ENCODE peak calls at places on chromosome 11, in five cellular contexts. A, D, K, P and V are unnamed samples.

GRCh38 chr11:128472128-128473110 is 114.9 kb downstream of the ETS1 start:
- DNase-seq in P (peak), D (no peak), K (no peak), A (peak), V (peak)

GRCh38 chr11:70866834-70867233 is 385.5 kb downstream of the SHANK2 start:
- DNase-seq in K (no peak), D (no peak), A (no peak), P (no peak), V (no peak)

GRCh38 chr11:44955019-44955738 is 4.5 kb upstream of the TP53I11 start:
- DNase-seq in P (peak), D (no peak), K (peak), A (peak), V (no peak)

GRCh38 chr11:3840870-3841425 is at the start of gene RHOG:
- DNase-seq in P (peak), D (no peak), K (peak), A (peak), V (peak)

GRCh38 chr11:120339394-120339890 is 3.2 kb downstream of the ARHGEF12 start:
- DNase-seq in K (no peak), A (no peak), P (no peak), D (no peak), V (peak)

GRCh38 chr11:72807021-72807693 is 7.1 kb upstream of the ATG16L2 start:
- DNase-seq in A (no peak), D (no peak), P (peak), K (no peak), V (no peak)

GRCh38 chr11:132988381-132988780 is 543.9 kb downstream of the OPCML start:
- DNase-seq in D (no peak), K (no peak), A (no peak), P (no peak), V (no peak)

GRCh38 chr11:79026803-79027445 is 413.9 kb downstream of the TENM4 start:
- DNase-seq in D (no peak), K (no peak), A (no peak), P (peak), V (peak)

GRCh38 chr11:107740256-107740655 is 28.4 kb upstream of the SLN start:
- DNase-seq in D (no peak), P (peak), K (no peak), A (no peak), V (no peak)

GRCh38 chr11:126336065-126336464 is 19.4 kb upstream of the ST3GAL4 start:
- DNase-seq in K (no peak), D (no peak), A (peak), P (no peak), V (no peak)

GRCh38 chr11:21421930-21422329 is 752.5 kb downstream of the NELL1 start:
- DNase-seq in K (no peak), A (no peak), P (no peak), D (no peak), V (no peak)

GRCh38 chr11:81705283-81705682 is 1028.4 kb downstream of the FAM181B start:
- DNase-seq in P (no peak), A (no peak), K (no peak), D (no peak), V (no peak)

GRCh38 chr11:14445542-14446530 is 53.8 kb downstream of the COPB1 start:
- DNase-seq in P (peak), K (no peak), A (no peak), D (no peak), V (no peak)

GRCh38 chr11:133829566-133829965 is 15.7 kb downstream of the SPATA19 start:
- DNase-seq in A (no peak), K (no peak), D (no peak), P (no peak), V (no peak)

GRCh38 chr11:109865558-109866186 is 227.5 kb upstream of the ZC3H12C start:
- DNase-seq in D (no peak), K (no peak), A (no peak), P (no peak), V (no peak)

GRCh38 chr11:92035488-92035887 is 189.1 kb upstream of the FAT3 start:
- DNase-seq in K (no peak), A (no peak), P (no peak), D (no peak), V (no peak)

GRCh38 chr11:46247664-46248063 is 29.8 kb upstream of the CREB3L1 start:
- DNase-seq in P (no peak), D (peak), K (no peak), A (no peak), V (peak)

GRCh38 chr11:32259641-32260081 is 168.8 kb downstream of the RCN1 start:
- DNase-seq in D (no peak), P (peak), K (no peak), A (no peak), V (peak)

GRCh38 chr11:100991541-100991940 is 138.1 kb downstream of the PGR start:
- DNase-seq in A (no peak), D (no peak), P (peak), K (no peak), V (no peak)

GRCh38 chr11:67437082-67437821 is at the start of gene PTPRCAP:
- DNase-seq in A (no peak), K (no peak), D (peak), P (no peak), V (no peak)

GRCh38 chr11:70549796-70550195 is 151.5 kb downstream of the CTTN start:
- DNase-seq in A (no peak), K (no peak), P (no peak), D (no peak), V (no peak)

GRCh38 chr11:70759846-70760245 is 361.5 kb downstream of the CTTN start:
- DNase-seq in K (no peak), D (no peak), A (no peak), P (no peak), V (no peak)

GRCh38 chr11:47971501-47971900 is 8.9 kb upstream of the PTPRJ start:
- DNase-seq in A (no peak), P (no peak), D (no peak), K (no peak), V (no peak)

GRCh38 chr11:369336-370018 is at the start of gene B4GALNT4:
- DNase-seq in K (no peak), A (peak), P (no peak), D (no peak), V (no peak)

GRCh38 chr11:84581083-84581482 is 1046.1 kb downstream of the DLG2 start:
- DNase-seq in K (no peak), P (no peak), D (no peak), A (no peak), V (no peak)

GRCh38 chr11:34243620-34244493 is 114.0 kb downstream of the ABTB2 start:
- DNase-seq in D (no peak), K (no peak), P (peak), A (no peak), V (peak)

GRCh38 chr11:112958670-112959069 is 2.5 kb upstream of the NCAM1 start:
- DNase-seq in P (peak), K (no peak), D (no peak), A (no peak), V (no peak)

GRCh38 chr11:12914401-12914912 is 94.7 kb upstream of the RASSF10 start:
- DNase-seq in P (peak), K (peak), D (no peak), A (peak), V (no peak)

GRCh38 chr11:112590778-112591177 is 330.1 kb upstream of the PLET1 start:
- DNase-seq in D (no peak), P (peak), K (no peak), A (no peak), V (no peak)

GRCh38 chr11:57474017-57474750 is 13.9 kb downstream of the RTN4RL2 start:
- DNase-seq in D (peak), K (no peak), A (no peak), P (no peak), V (no peak)

GRCh38 chr11:46649180-46649738 is 31.9 kb downstream of the ATG13 start:
- DNase-seq in P (peak), D (no peak), K (peak), A (peak), V (no peak)

GRCh38 chr11:1010006-1010405 is 26.5 kb downstream of the MUC6 start:
- DNase-seq in D (no peak), P (no peak), K (no peak), A (no peak), V (no peak)

GRCh38 chr11:107457205-107457557 is 444 bp downstream of the CWF19L2 start:
- DNase-seq in D (no peak), A (no peak), K (no peak), P (no peak), V (peak)

GRCh38 chr11:32489464-32489863 is 54.1 kb upstream of the WT1 start:
- DNase-seq in P (no peak), A (no peak), K (no peak), D (no peak), V (no peak)

GRCh38 chr11:115267228-115267627 is 237.0 kb downstream of the CADM1 start:
- DNase-seq in A (no peak), K (no peak), P (no peak), D (no peak), V (no peak)

DNA sequence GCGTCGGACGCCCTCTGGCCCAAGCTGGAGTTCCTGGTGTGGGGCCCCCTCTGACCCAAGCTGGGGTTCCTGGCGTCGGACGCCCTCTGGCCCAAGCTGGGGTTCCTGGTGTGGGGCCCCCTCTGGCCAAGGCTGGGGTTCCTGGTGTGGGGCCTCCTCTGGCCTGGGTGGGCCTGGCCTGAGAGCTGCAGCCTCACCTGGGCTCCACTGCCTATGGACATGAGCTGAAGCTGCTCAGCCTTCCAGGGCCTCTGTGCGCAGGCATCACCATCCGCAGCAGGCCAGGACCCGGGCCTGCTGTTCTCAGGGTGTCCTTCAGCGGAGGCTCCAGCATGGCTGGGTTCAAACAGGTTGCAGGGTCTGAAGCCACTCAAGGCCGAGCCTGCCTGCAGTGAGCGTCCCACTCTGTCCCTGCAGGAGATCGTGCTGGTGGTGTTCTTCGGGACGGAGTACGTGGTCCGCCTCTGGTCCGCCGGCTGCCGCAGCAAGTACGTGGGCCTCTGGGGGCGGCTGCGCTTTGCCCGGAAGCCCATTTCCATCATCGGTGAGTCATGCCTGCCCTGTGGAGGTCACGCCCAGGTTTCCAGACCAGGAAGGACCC is 125.5 kb downstream of the KCNQ1 start:
- DNase-seq in K (no peak), A (peak), P (no peak), D (no peak), V (no peak)
- TF ChIP-seq CTCF in K (no peak), A (no peak), P (no peak), D (no peak), V (no peak)

GRCh38 chr11:22467741-22468140 is 129.6 kb downstream of the SLC17A6 start:
- DNase-seq in K (no peak), P (no peak), D (no peak), A (no peak), V (no peak)

GRCh38 chr11:22474621-22475020 is 136.4 kb downstream of the SLC17A6 start:
- DNase-seq in A (no peak), K (no peak), P (no peak), D (no peak), V (no peak)

GRCh38 chr11:22476589-22476988 is 138.4 kb downstream of the SLC17A6 start:
- DNase-seq in D (no peak), K (no peak), P (no peak), A (no peak), V (no peak)

GRCh38 chr11:22471405-22471804 is 133.2 kb downstream of the SLC17A6 start:
- DNase-seq in D (no peak), K (no peak), P (no peak), A (no peak), V (no peak)

DNA sequence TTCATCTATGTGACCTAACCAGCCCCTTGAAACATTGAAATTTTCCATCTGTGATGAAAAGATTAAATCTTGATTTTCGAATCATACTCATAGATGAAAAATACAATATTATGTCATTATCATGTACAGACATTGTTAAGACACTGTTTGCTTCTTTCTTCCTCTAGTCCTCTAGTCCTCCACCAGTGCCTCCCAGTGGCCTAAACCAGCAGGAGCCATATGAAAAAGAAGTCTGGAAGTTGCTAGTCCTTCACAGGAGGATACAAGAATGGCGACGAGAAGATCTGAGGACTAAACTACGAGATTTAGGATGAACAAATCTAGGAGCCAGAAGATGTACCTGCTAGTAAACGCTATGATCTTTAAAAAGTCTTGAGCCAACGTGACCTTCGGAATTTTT is 134.1 kb downstream of the SLC17A6 start:
- DNase-seq in A (no peak), P (no peak), K (no peak), D (no peak), V (no peak)
- TF ChIP-seq CTCF in A (no peak), P (peak), K (peak), D (no peak), V (no peak)

DNA sequence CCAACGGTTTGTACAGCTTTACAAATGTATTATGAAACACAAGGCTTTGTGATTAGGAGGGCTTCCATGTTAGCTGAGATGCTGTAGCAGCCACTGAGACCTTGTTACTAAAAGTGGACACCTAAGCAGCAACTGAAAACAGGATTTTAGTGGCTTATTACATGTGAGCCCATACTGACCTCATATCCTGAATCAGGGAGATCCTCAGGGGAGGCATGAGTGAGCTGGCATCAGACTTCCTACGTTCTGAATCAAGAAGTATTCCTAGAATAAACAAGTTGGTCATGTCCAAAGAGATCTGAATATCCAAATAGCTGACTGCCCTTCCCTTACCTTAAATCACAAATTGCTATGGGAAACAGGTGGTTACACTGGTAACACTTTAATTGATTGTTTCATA is 59.1 kb upstream of the SCUBE2 start:
- DNase-seq in K (peak), P (peak), D (no peak), A (no peak), V (no peak)
- TF ChIP-seq CTCF in K (no peak), P (no peak), D (no peak), A (no peak), V (no peak)

GRCh38 chr11:19326499-19326898 is 85.8 kb upstream of the E2F8 start:
- DNase-seq in A (no peak), D (no peak), K (no peak), P (no peak), V (peak)

GRCh38 chr11:19327280-19327679 is 86.5 kb upstream of the E2F8 start:
- DNase-seq in D (no peak), K (no peak), A (no peak), P (no peak), V (no peak)

GRCh38 chr11:19321351-19321750 is 80.6 kb upstream of the E2F8 start:
- DNase-seq in D (no peak), P (no peak), K (no peak), A (no peak), V (no peak)

GRCh38 chr11:19320764-19321163 is 80.0 kb upstream of the E2F8 start:
- DNase-seq in K (no peak), P (no peak), A (no peak), D (no peak), V (no peak)

DNA sequence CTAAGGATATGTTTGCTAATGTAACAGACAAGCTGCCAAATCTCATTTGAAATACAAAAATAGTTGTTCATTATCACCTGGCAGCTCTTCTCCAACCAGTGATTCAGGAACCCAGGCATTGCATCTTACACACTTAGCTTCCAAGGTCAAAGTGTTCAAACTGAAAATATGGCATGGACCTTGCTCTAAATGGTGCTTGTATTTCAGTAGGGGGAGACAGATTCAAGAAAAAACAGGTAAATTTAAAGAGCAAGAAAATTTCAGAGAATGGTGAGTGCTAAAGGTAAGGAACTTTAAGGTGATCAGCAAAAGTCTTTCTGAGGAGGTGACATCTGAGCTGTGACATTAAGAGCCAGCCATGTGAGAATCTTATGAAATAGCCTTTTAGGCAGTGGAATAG is 82.8 kb upstream of the E2F8 start:
- DNase-seq in A (no peak), K (no peak), P (no peak), D (no peak), V (peak)
- TF ChIP-seq CTCF in A (no peak), K (peak), P (peak), D (no peak), V (peak)

GRCh38 chr11:66311965-66312548 is 4.8 kb downstream of the CD248 start:
- DNase-seq in A (peak), P (peak), D (peak), K (peak), V (peak)

GRCh38 chr11:66314186-66314501 is 2.7 kb downstream of the CD248 start:
- DNase-seq in D (no peak), A (no peak), P (no peak), K (no peak), V (no peak)

GRCh38 chr11:66312549-66313320 is 4.1 kb downstream of the CD248 start:
- DNase-seq in A (peak), D (peak), P (peak), K (peak), V (peak)

GRCh38 chr11:66314561-66315497 is 2.0 kb downstream of the CD248 start:
- DNase-seq in P (no peak), K (no peak), A (peak), D (no peak), V (no peak)

GRCh38 chr11:66313321-66314185 is 3.3 kb downstream of the CD248 start:
- DNase-seq in P (no peak), K (no peak), D (no peak), A (no peak), V (no peak)
- TF ChIP-seq CTCF in P (no peak), K (peak), D (no peak), A (no peak), V (no peak)

DNA sequence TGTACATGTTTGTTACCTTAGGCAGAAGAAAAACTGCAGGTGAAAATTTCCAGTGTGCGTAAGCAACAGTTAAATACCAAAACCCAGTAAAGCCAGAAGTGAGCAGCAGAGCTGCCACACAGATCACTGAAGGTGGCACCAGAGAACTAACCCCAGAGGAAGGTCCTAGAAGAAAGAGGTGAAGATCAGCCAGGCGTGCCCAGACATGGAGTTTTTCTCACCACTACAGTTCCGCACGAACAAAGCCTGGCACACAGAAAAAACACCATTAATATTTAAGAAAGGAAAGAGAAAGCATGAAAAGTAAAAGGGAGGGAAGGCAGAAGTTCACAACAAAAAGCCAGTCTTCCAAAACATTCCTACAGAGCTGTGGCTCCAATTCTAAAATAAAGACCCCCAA is 60.7 kb downstream of the STK33 start:
- DNase-seq in K (no peak), A (no peak), P (no peak), D (no peak), V (no peak)
- TF ChIP-seq CTCF in K (no peak), A (no peak), P (no peak), D (no peak), V (no peak)

GRCh38 chr11:94998285-94998684 is 24.8 kb downstream of the KDM4D start:
- DNase-seq in K (no peak), P (no peak), D (no peak), A (no peak), V (no peak)

GRCh38 chr11:94993400-94993943 is 20.0 kb downstream of the KDM4D start:
- DNase-seq in K (no peak), D (no peak), A (no peak), P (no peak), V (no peak)

GRCh38 chr11:94997437-94997836 is 23.9 kb downstream of the KDM4D start:
- DNase-seq in P (no peak), D (no peak), K (no peak), A (no peak), V (no peak)
- TF ChIP-seq CTCF in P (peak), D (no peak), K (no peak), A (no peak), V (peak)

DNA sequence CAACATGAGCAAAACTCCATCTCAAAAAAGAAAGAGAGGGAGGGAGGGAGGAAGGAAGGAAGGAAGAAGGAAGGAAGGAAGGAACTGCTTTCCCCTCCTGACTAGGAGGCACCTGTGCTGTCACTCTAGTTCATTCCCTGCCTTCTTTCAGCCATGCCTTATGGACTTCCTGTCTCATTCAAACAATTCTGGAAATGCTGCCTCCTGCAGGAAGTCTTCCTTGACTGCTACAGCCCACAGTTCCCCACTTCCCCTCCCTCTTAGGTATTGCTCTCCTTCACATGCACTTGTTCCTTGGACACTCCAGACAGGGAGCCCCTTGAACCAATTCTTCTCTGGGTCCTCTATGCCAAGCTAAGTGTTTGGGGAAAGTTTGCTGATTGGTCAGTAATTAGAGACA is 31.6 kb upstream of the WNT11 start:
- DNase-seq in P (no peak), A (no peak), D (no peak), K (no peak), V (no peak)
- TF ChIP-seq CTCF in P (no peak), A (no peak), D (no peak), K (no peak), V (peak)

GRCh38 chr11:123302751-123303195 is 107.7 kb upstream of the CLMP start:
- DNase-seq in D (no peak), P (peak), K (no peak), A (no peak), V (no peak)

GRCh38 chr11:123303924-123304323 is 108.9 kb upstream of the CLMP start:
- DNase-seq in P (no peak), D (no peak), K (no peak), A (no peak), V (peak)

GRCh38 chr11:123305601-123306000 is 110.6 kb upstream of the CLMP start:
- DNase-seq in D (no peak), K (no peak), P (no peak), A (no peak), V (no peak)

GRCh38 chr11:123306531-123306930 is 111.5 kb upstream of the CLMP start:
- DNase-seq in D (no peak), P (no peak), K (no peak), A (no peak), V (no peak)

GRCh38 chr11:123304828-123305530 is 109.9 kb upstream of the CLMP start:
- DNase-seq in P (no peak), D (no peak), K (no peak), A (no peak), V (no peak)
- TF ChIP-seq CTCF in P (no peak), D (no peak), K (no peak), A (no peak), V (no peak)